ENCODE peak calls at places on chromosomes 12 and 14, in nine cellular contexts. One of them, this sample, is unnamed.

GRCh38 chr12:47742253-47742825 is 16.3 kb downstream of the RAPGEF3 start:
- DNase-seq in right atrium auricular region: no peak
- DNase-seq in GM06990: no peak
- DNase-seq in pancreas: peak
- DNase-seq in lung: peak
- DNase-seq in SK-N-SH: peak
- DNase-seq in astrocyte: no peak
- DNase-seq in WERI-Rb-1: peak
- DNase-seq in BJ: no peak
- DNase-seq in this sample: peak

GRCh38 chr12:91381309-91381804 is 198.7 kb upstream of the DCN start:
- DNase-seq in right atrium auricular region: peak
- DNase-seq in GM06990: peak
- DNase-seq in pancreas: no peak
- DNase-seq in lung: peak
- DNase-seq in SK-N-SH: peak
- DNase-seq in astrocyte: peak
- DNase-seq in WERI-Rb-1: peak
- DNase-seq in BJ: peak
- DNase-seq in this sample: peak

GRCh38 chr14:34043627-34044372 is 92.9 kb upstream of the EGLN3 start:
- DNase-seq in right atrium auricular region: no peak
- DNase-seq in GM06990: peak
- DNase-seq in pancreas: no peak
- DNase-seq in lung: no peak
- DNase-seq in SK-N-SH: no peak
- DNase-seq in astrocyte: no peak
- DNase-seq in WERI-Rb-1: no peak
- DNase-seq in BJ: no peak
- DNase-seq in this sample: no peak

GRCh38 chr12:116594325-116595038 is 35.3 kb downstream of the MAP1LC3B2 start:
- DNase-seq in right atrium auricular region: no peak
- DNase-seq in GM06990: peak
- DNase-seq in pancreas: no peak
- DNase-seq in lung: peak
- DNase-seq in SK-N-SH: no peak
- DNase-seq in astrocyte: no peak
- DNase-seq in WERI-Rb-1: no peak
- DNase-seq in BJ: no peak
- DNase-seq in this sample: no peak

GRCh38 chr12:82530394-82530793 is 156.3 kb upstream of the TMTC2 start:
- DNase-seq in right atrium auricular region: no peak
- DNase-seq in GM06990: no peak
- DNase-seq in pancreas: no peak
- DNase-seq in lung: no peak
- DNase-seq in SK-N-SH: no peak
- DNase-seq in astrocyte: no peak
- DNase-seq in WERI-Rb-1: no peak
- DNase-seq in BJ: no peak
- DNase-seq in this sample: no peak

GRCh38 chr12:90510948-90511347 is 444.0 kb downstream of the CCER1 start:
- DNase-seq in right atrium auricular region: no peak
- DNase-seq in GM06990: no peak
- DNase-seq in pancreas: no peak
- DNase-seq in lung: no peak
- DNase-seq in SK-N-SH: no peak
- DNase-seq in astrocyte: peak
- DNase-seq in WERI-Rb-1: no peak
- DNase-seq in BJ: no peak
- DNase-seq in this sample: peak

GRCh38 chr14:92254786-92255185 is 68.2 kb upstream of the SLC24A4 start:
- DNase-seq in right atrium auricular region: no peak
- DNase-seq in GM06990: no peak
- DNase-seq in pancreas: peak
- DNase-seq in lung: no peak
- DNase-seq in SK-N-SH: no peak
- DNase-seq in astrocyte: peak
- DNase-seq in WERI-Rb-1: peak
- DNase-seq in BJ: no peak
- DNase-seq in this sample: peak

GRCh38 chr12:120257041-120257821 is 8.3 kb downstream of the PXN start:
- DNase-seq in right atrium auricular region: no peak
- DNase-seq in GM06990: no peak
- DNase-seq in pancreas: no peak
- DNase-seq in lung: no peak
- DNase-seq in SK-N-SH: peak
- DNase-seq in astrocyte: peak
- DNase-seq in WERI-Rb-1: no peak
- DNase-seq in BJ: peak
- DNase-seq in this sample: peak

GRCh38 chr14:31059152-31059924 is 33.2 kb upstream of the STRN3 start:
- DNase-seq in right atrium auricular region: peak
- DNase-seq in GM06990: no peak
- DNase-seq in pancreas: peak
- DNase-seq in lung: peak
- DNase-seq in SK-N-SH: no peak
- DNase-seq in astrocyte: peak
- DNase-seq in WERI-Rb-1: peak
- DNase-seq in BJ: peak
- DNase-seq in this sample: peak

GRCh38 chr14:88748288-88748687 is 44.5 kb downstream of the EML5 start:
- DNase-seq in right atrium auricular region: no peak
- DNase-seq in GM06990: no peak
- DNase-seq in pancreas: no peak
- DNase-seq in lung: no peak
- DNase-seq in SK-N-SH: no peak
- DNase-seq in astrocyte: no peak
- DNase-seq in WERI-Rb-1: no peak
- DNase-seq in BJ: no peak
- DNase-seq in this sample: no peak

GRCh38 chr12:117853600-117853999 is 115.2 kb downstream of the KSR2 start:
- DNase-seq in right atrium auricular region: no peak
- DNase-seq in GM06990: no peak
- DNase-seq in pancreas: no peak
- DNase-seq in lung: peak
- DNase-seq in SK-N-SH: no peak
- DNase-seq in astrocyte: no peak
- DNase-seq in WERI-Rb-1: no peak
- DNase-seq in BJ: no peak
- DNase-seq in this sample: no peak

GRCh38 chr14:64702493-64703392 is 1.5 kb upstream of the PLEKHG3 start:
- DNase-seq in right atrium auricular region: no peak
- DNase-seq in GM06990: no peak
- DNase-seq in pancreas: peak
- DNase-seq in lung: peak
- DNase-seq in SK-N-SH: no peak
- DNase-seq in astrocyte: no peak
- DNase-seq in WERI-Rb-1: no peak
- DNase-seq in BJ: no peak
- DNase-seq in this sample: no peak

GRCh38 chr14:105013150-105013787 is 7.6 kb downstream of the CDCA4 start:
- DNase-seq in right atrium auricular region: no peak
- DNase-seq in GM06990: no peak
- DNase-seq in pancreas: no peak
- DNase-seq in lung: no peak
- DNase-seq in SK-N-SH: peak
- DNase-seq in astrocyte: no peak
- DNase-seq in WERI-Rb-1: no peak
- DNase-seq in BJ: no peak
- DNase-seq in this sample: no peak

GRCh38 chr14:54109521-54110120 is 153.0 kb upstream of the BMP4 start:
- DNase-seq in right atrium auricular region: no peak
- DNase-seq in GM06990: no peak
- DNase-seq in pancreas: no peak
- DNase-seq in lung: no peak
- DNase-seq in SK-N-SH: no peak
- DNase-seq in astrocyte: no peak
- DNase-seq in WERI-Rb-1: no peak
- DNase-seq in BJ: no peak
- DNase-seq in this sample: no peak

GRCh38 chr12:22083167-22083566 is 37.1 kb downstream of the CMAS start:
- DNase-seq in right atrium auricular region: no peak
- DNase-seq in GM06990: no peak
- DNase-seq in pancreas: no peak
- DNase-seq in lung: no peak
- DNase-seq in SK-N-SH: no peak
- DNase-seq in astrocyte: peak
- DNase-seq in WERI-Rb-1: no peak
- DNase-seq in BJ: no peak
- DNase-seq in this sample: peak

GRCh38 chr14:106436310-106436905 is 910.0 kb downstream of the TMEM121 start:
- DNase-seq in right atrium auricular region: no peak
- DNase-seq in GM06990: peak
- DNase-seq in pancreas: peak
- DNase-seq in lung: peak
- DNase-seq in SK-N-SH: no peak
- DNase-seq in astrocyte: no peak
- DNase-seq in WERI-Rb-1: peak
- DNase-seq in BJ: no peak
- DNase-seq in this sample: no peak

GRCh38 chr12:29131539-29131938 is 17.5 kb upstream of the FAR2 start:
- DNase-seq in right atrium auricular region: no peak
- DNase-seq in GM06990: no peak
- DNase-seq in pancreas: no peak
- DNase-seq in lung: no peak
- DNase-seq in SK-N-SH: no peak
- DNase-seq in astrocyte: no peak
- DNase-seq in WERI-Rb-1: no peak
- DNase-seq in BJ: no peak
- DNase-seq in this sample: peak

GRCh38 chr14:104879983-104880565 is 15.0 kb downstream of the CEP170B start:
- DNase-seq in right atrium auricular region: no peak
- DNase-seq in GM06990: peak
- DNase-seq in pancreas: peak
- DNase-seq in lung: no peak
- DNase-seq in SK-N-SH: no peak
- DNase-seq in astrocyte: no peak
- DNase-seq in WERI-Rb-1: no peak
- DNase-seq in BJ: no peak
- DNase-seq in this sample: no peak

GRCh38 chr14:106094654-106095189 is 568.3 kb downstream of the TMEM121 start:
- DNase-seq in right atrium auricular region: no peak
- DNase-seq in GM06990: no peak
- DNase-seq in pancreas: no peak
- DNase-seq in lung: no peak
- DNase-seq in SK-N-SH: no peak
- DNase-seq in astrocyte: no peak
- DNase-seq in WERI-Rb-1: peak
- DNase-seq in BJ: no peak
- DNase-seq in this sample: no peak

GRCh38 chr12:104354868-104355570 is 51.5 kb downstream of the EID3 start:
- DNase-seq in right atrium auricular region: peak
- DNase-seq in GM06990: no peak
- DNase-seq in pancreas: no peak
- DNase-seq in lung: no peak
- DNase-seq in SK-N-SH: no peak
- DNase-seq in astrocyte: no peak
- DNase-seq in WERI-Rb-1: no peak
- DNase-seq in BJ: no peak
- DNase-seq in this sample: no peak

GRCh38 chr12:12985817-12986408 is 14.2 kb downstream of the HEBP1 start:
- DNase-seq in right atrium auricular region: no peak
- DNase-seq in GM06990: no peak
- DNase-seq in pancreas: no peak
- DNase-seq in lung: no peak
- DNase-seq in SK-N-SH: peak
- DNase-seq in astrocyte: no peak
- DNase-seq in WERI-Rb-1: peak
- DNase-seq in BJ: no peak
- DNase-seq in this sample: peak

GRCh38 chr12:27015730-27016076 is 1.5 kb upstream of the TM7SF3 start:
- DNase-seq in right atrium auricular region: no peak
- DNase-seq in GM06990: peak
- DNase-seq in pancreas: no peak
- DNase-seq in lung: no peak
- DNase-seq in SK-N-SH: peak
- DNase-seq in astrocyte: peak
- DNase-seq in WERI-Rb-1: no peak
- DNase-seq in BJ: no peak
- DNase-seq in this sample: peak

GRCh38 chr12:53224897-53225634 is 6.9 kb downstream of the RARG start:
- DNase-seq in right atrium auricular region: no peak
- DNase-seq in GM06990: no peak
- DNase-seq in pancreas: no peak
- DNase-seq in lung: no peak
- DNase-seq in SK-N-SH: no peak
- DNase-seq in astrocyte: peak
- DNase-seq in WERI-Rb-1: no peak
- DNase-seq in BJ: no peak
- DNase-seq in this sample: no peak

GRCh38 chr14:20970983-20971704 is 15.9 kb downstream of the RNASE2 start:
- DNase-seq in right atrium auricular region: peak
- DNase-seq in GM06990: peak
- DNase-seq in pancreas: peak
- DNase-seq in lung: peak
- DNase-seq in SK-N-SH: peak
- DNase-seq in astrocyte: peak
- DNase-seq in WERI-Rb-1: peak
- DNase-seq in BJ: no peak
- DNase-seq in this sample: peak
- TF ChIP-seq CTCF in right atrium auricular region: peak
- TF ChIP-seq CTCF in GM06990: peak
- TF ChIP-seq CTCF in pancreas: peak
- TF ChIP-seq CTCF in lung: peak
- TF ChIP-seq CTCF in SK-N-SH: peak
- TF ChIP-seq CTCF in astrocyte: peak
- TF ChIP-seq CTCF in WERI-Rb-1: peak
- TF ChIP-seq CTCF in BJ: peak
- TF ChIP-seq CTCF in this sample: peak

GRCh38 chr12:89453121-89453520 is 71.5 kb downstream of the GALNT4 start:
- DNase-seq in right atrium auricular region: no peak
- DNase-seq in GM06990: no peak
- DNase-seq in pancreas: no peak
- DNase-seq in lung: no peak
- DNase-seq in SK-N-SH: no peak
- DNase-seq in astrocyte: no peak
- DNase-seq in WERI-Rb-1: no peak
- DNase-seq in BJ: no peak
- DNase-seq in this sample: no peak
- H3K4me3 ChIP-seq in right atrium auricular region: no peak
- H3K4me3 ChIP-seq in GM06990: no peak
- H3K4me3 ChIP-seq in pancreas: no peak
- H3K4me3 ChIP-seq in lung: no peak
- H3K4me3 ChIP-seq in SK-N-SH: no peak
- H3K4me3 ChIP-seq in astrocyte: no peak
- H3K4me3 ChIP-seq in WERI-Rb-1: no peak
- H3K4me3 ChIP-seq in BJ: no peak
- H3K4me3 ChIP-seq in this sample: no peak

GRCh38 chr12:107133462-107133861 is 40.1 kb upstream of the CRY1 start:
- DNase-seq in right atrium auricular region: no peak
- DNase-seq in GM06990: no peak
- DNase-seq in pancreas: no peak
- DNase-seq in lung: no peak
- DNase-seq in SK-N-SH: no peak
- DNase-seq in astrocyte: no peak
- DNase-seq in WERI-Rb-1: no peak
- DNase-seq in BJ: no peak
- DNase-seq in this sample: no peak
- TF ChIP-seq CTCF in right atrium auricular region: no peak
- TF ChIP-seq CTCF in GM06990: no peak
- TF ChIP-seq CTCF in pancreas: no peak
- TF ChIP-seq CTCF in lung: no peak
- TF ChIP-seq CTCF in SK-N-SH: no peak
- TF ChIP-seq CTCF in astrocyte: no peak
- TF ChIP-seq CTCF in WERI-Rb-1: peak
- TF ChIP-seq CTCF in BJ: no peak
- TF ChIP-seq CTCF in this sample: no peak

GRCh38 chr14:61193471-61193870 is 87.7 kb downstream of the TMEM30B start:
- DNase-seq in right atrium auricular region: no peak
- DNase-seq in GM06990: no peak
- DNase-seq in pancreas: no peak
- DNase-seq in lung: no peak
- DNase-seq in SK-N-SH: no peak
- DNase-seq in astrocyte: no peak
- DNase-seq in WERI-Rb-1: no peak
- DNase-seq in BJ: no peak
- DNase-seq in this sample: no peak
- H3K4me3 ChIP-seq in right atrium auricular region: no peak
- H3K4me3 ChIP-seq in GM06990: no peak
- H3K4me3 ChIP-seq in pancreas: no peak
- H3K4me3 ChIP-seq in lung: no peak
- H3K4me3 ChIP-seq in SK-N-SH: no peak
- H3K4me3 ChIP-seq in astrocyte: no peak
- H3K4me3 ChIP-seq in WERI-Rb-1: no peak
- H3K4me3 ChIP-seq in BJ: no peak
- H3K4me3 ChIP-seq in this sample: no peak